ENCODE peak calls at places on chromosomes 11 and 22, in six cellular contexts. L is Peyer's patch, K is lower leg skin, A is brain microvascular endothelial cell, Z is psoas muscle, M is body of pancreas. Q is an unnamed sample.

GRCh38 chr11:133924661-133925060 is 32.1 kb downstream of the IGSF9B start:
- DNase-seq in L (no peak), K (no peak), A (no peak), Z (no peak), M (no peak), Q (no peak)

GRCh38 chr11:17721242-17721999 is 2.0 kb downstream of the MYOD1 start:
- DNase-seq in L (no peak), K (no peak), A (no peak), Z (peak), M (no peak), Q (no peak)

GRCh38 chr11:266676-267439 is 11.3 kb upstream of the NLRP6 start:
- DNase-seq in L (peak), K (peak), A (no peak), Z (no peak), M (no peak), Q (no peak)

GRCh38 chr11:35619030-35619753 is 932 bp downstream of the FJX1 start:
- DNase-seq in L (peak), K (no peak), A (peak), Z (peak), M (peak), Q (peak)

GRCh38 chr11:124535552-124536232 is 7.8 kb downstream of the OR8B12 start:
- DNase-seq in L (no peak), K (no peak), A (peak), Z (no peak), M (no peak), Q (peak)

GRCh38 chr11:66280428-66280827 is 2.5 kb downstream of the CNIH2 start:
- DNase-seq in L (no peak), K (no peak), A (no peak), Z (no peak), M (no peak), Q (no peak)

GRCh38 chr11:2515401-2516275 is 70.8 kb downstream of the KCNQ1 start:
- DNase-seq in L (peak), K (peak), A (no peak), Z (peak), M (peak), Q (no peak)

GRCh38 chr11:35593143-35593542 is 25.1 kb upstream of the FJX1 start:
- DNase-seq in L (no peak), K (no peak), A (peak), Z (no peak), M (no peak), Q (peak)

GRCh38 chr11:129131361-129131760 is 60.8 kb downstream of the ARHGAP32 start:
- DNase-seq in L (no peak), K (no peak), A (peak), Z (no peak), M (no peak), Q (no peak)

GRCh38 chr11:45461514-45461913 is 175.4 kb upstream of the SYT13 start:
- DNase-seq in L (no peak), K (no peak), A (no peak), Z (no peak), M (no peak), Q (no peak)

GRCh38 chr22:49660794-49661781 is 166.6 kb downstream of the BRD1 start:
- DNase-seq in L (no peak), K (no peak), A (no peak), Z (no peak), M (no peak), Q (no peak)

GRCh38 chr11:47342854-47343253 is 9.6 kb downstream of the MYBPC3 start:
- DNase-seq in L (no peak), K (no peak), A (no peak), Z (no peak), M (no peak), Q (no peak)

GRCh38 chr11:61827573-61828378 is at the start of gene FADS2:
- DNase-seq in L (peak), K (peak), A (peak), Z (peak), M (peak), Q (peak)

GRCh38 chr11:82927264-82927880 is 25.8 kb downstream of the DDIAS start:
- DNase-seq in L (no peak), K (no peak), A (peak), Z (no peak), M (no peak), Q (peak)

GRCh38 chr11:100682247-100682969 is 4.7 kb upstream of the ARHGAP42 start:
- DNase-seq in L (no peak), K (no peak), A (no peak), Z (no peak), M (no peak), Q (peak)

GRCh38 chr11:134067486-134067885 is 1.4 kb upstream of the JAM3 start:
- DNase-seq in L (no peak), K (no peak), A (no peak), Z (no peak), M (no peak), Q (no peak)

GRCh38 chr22:22460635-22461034 is 47.9 kb downstream of the ZNF280B start:
- DNase-seq in L (no peak), K (no peak), A (no peak), Z (no peak), M (no peak), Q (peak)

GRCh38 chr11:59754494-59754858 is 700 bp upstream of the STX3 start:
- DNase-seq in L (peak), K (peak), A (no peak), Z (no peak), M (peak), Q (peak)

GRCh38 chr11:130489716-130490115 is 41.3 kb downstream of the ADAMTS15 start:
- DNase-seq in L (no peak), K (no peak), A (no peak), Z (no peak), M (no peak), Q (no peak)

GRCh38 chr11:117128289-117128688 is 15.8 kb upstream of the PAFAH1B2 start:
- DNase-seq in L (no peak), K (no peak), A (no peak), Z (no peak), M (no peak), Q (no peak)

GRCh38 chr11:96339704-96340554 is 3.1 kb downstream of the MAML2 start:
- DNase-seq in L (no peak), K (no peak), A (no peak), Z (no peak), M (no peak), Q (no peak)

GRCh38 chr11:67632175-67632981 is 2.6 kb upstream of the NUDT8 start:
- DNase-seq in L (peak), K (no peak), A (no peak), Z (no peak), M (peak), Q (no peak)

GRCh38 chr22:50626856-50627451 is 998 bp downstream of the ARSA start:
- DNase-seq in L (peak), K (no peak), A (no peak), Z (peak), M (peak), Q (no peak)

GRCh38 chr11:75461136-75461535 is 28.1 kb upstream of the KLHL35 start:
- DNase-seq in L (no peak), K (no peak), A (no peak), Z (peak), M (no peak), Q (no peak)

GRCh38 chr11:119599864-119600593 is 129.0 kb downstream of the NECTIN1 start:
- DNase-seq in L (no peak), K (no peak), A (no peak), Z (no peak), M (no peak), Q (no peak)

GRCh38 chr11:95791385-95792033 is 1.2 kb downstream of the CEP57 start:
- DNase-seq in L (no peak), K (no peak), A (no peak), Z (no peak), M (no peak), Q (no peak)

GRCh38 chr22:33299245-33299956 is 241.2 kb upstream of the SYN3 start:
- DNase-seq in L (no peak), K (no peak), A (no peak), Z (no peak), M (no peak), Q (peak)

GRCh38 chr11:130431337-130431773 is 2.9 kb upstream of the ADAMTS8 start:
- DNase-seq in L (peak), K (peak), A (peak), Z (peak), M (peak), Q (peak)

GRCh38 chr11:68468217-68468828 is 7.8 kb downstream of the PPP6R3 start:
- DNase-seq in L (no peak), K (no peak), A (no peak), Z (no peak), M (no peak), Q (no peak)

GRCh38 chr22:30876925-30877553 is 91.5 kb downstream of the MORC2 start:
- DNase-seq in L (no peak), K (no peak), A (no peak), Z (no peak), M (peak), Q (peak)

GRCh38 chr11:119794141-119794665 is 65.2 kb upstream of the NECTIN1 start:
- DNase-seq in L (peak), K (no peak), A (no peak), Z (no peak), M (no peak), Q (no peak)

GRCh38 chr11:746289-747175 is 732 bp upstream of the TALDO1 start:
- DNase-seq in L (no peak), K (no peak), A (no peak), Z (no peak), M (peak), Q (peak)

GRCh38 chr11:34449013-34449412 is 10.3 kb downstream of the CAT start:
- DNase-seq in L (no peak), K (no peak), A (peak), Z (no peak), M (no peak), Q (peak)

GRCh38 chr22:48340191-48340590 is 1487.5 kb downstream of the BRD1 start:
- DNase-seq in L (peak), K (no peak), A (no peak), Z (peak), M (peak), Q (no peak)

GRCh38 chr11:117419136-117419914 is 91.7 kb downstream of the CEP164 start:
- DNase-seq in L (no peak), K (no peak), A (peak), Z (no peak), M (no peak), Q (no peak)

GRCh38 chr11:112864715-112865114 is 96.5 kb upstream of the NCAM1 start:
- DNase-seq in L (no peak), K (no peak), A (no peak), Z (no peak), M (no peak), Q (no peak)

GRCh38 chr11:44572884-44573283 is 7.4 kb downstream of the CD82 start:
- DNase-seq in L (peak), K (peak), A (no peak), Z (no peak), M (peak), Q (no peak)

GRCh38 chr22:26086359-26086758 is 82.9 kb upstream of the SEZ6L start:
- DNase-seq in L (no peak), K (no peak), A (no peak), Z (no peak), M (no peak), Q (no peak)
- TF ChIP-seq CTCF in L (no peak), K (no peak), A (no peak), Z (peak), M (no peak), Q (no peak)

DNA sequence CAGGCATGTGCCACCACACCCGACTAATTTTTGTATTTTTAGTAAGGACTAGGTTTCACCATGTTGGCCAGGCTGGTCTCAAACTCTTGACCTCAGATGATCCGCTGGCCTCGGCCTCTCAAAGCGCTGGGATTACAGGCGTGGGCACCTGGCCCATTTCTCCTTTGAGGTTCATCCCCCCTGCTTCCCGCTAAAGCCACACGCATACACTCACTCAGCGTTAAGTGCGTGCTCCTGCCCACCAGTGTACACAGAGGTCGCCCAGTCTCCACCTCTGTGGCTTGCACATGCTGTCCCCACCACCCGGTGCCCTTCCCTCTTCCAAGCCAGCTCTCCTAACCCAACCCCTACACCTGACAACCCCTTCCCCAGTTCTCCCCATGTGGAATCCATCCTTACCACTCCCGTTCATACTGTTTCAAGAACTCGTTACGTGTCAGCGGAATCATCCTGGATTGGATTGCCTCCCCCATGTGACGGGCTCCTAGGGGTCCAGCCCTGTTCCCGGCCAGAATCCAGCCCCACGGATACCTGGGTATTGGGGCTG is 15.7 kb upstream of the CYTH4 start:
- DNase-seq in L (peak), K (no peak), A (no peak), Z (no peak), M (no peak), Q (no peak)
- H3K4me3 ChIP-seq in L (peak), K (no peak), A (peak), Z (no peak), M (no peak), Q (peak)

GRCh38 chr11:73137262-73137941 is 4.7 kb downstream of the FCHSD2 start:
- DNase-seq in L (no peak), K (no peak), A (no peak), Z (no peak), M (no peak), Q (no peak)
- TF ChIP-seq CTCF in L (no peak), K (no peak), A (no peak), Z (no peak), M (no peak), Q (no peak)

GRCh38 chr11:93329936-93330445 is 551 bp upstream of the DEUP1 start:
- DNase-seq in L (no peak), K (no peak), A (no peak), Z (no peak), M (peak), Q (peak)
- H3K4me3 ChIP-seq in L (peak), K (no peak), A (peak), Z (peak), M (no peak), Q (peak)

Q was measured in choroid plexus epithelial cell.